ENCODE peak calls at places on chromosome 21, in eight cellular contexts. V, E, G, H, U, T, M and I are unnamed samples.

GRCh38 chr21:44455524-44456206 is 355 bp downstream of the LRRC3 start:
- DNase-seq in V (peak), E (no peak), G (peak), H (peak), U (peak), T (peak), M (peak), I (peak)

GRCh38 chr21:28832013-28832714 is 160.5 kb downstream of the LTN1 start:
- DNase-seq in V (no peak), E (no peak), G (no peak), H (no peak), U (no peak), T (no peak), M (no peak), I (no peak)

GRCh38 chr21:32747396-32747795 is 19.6 kb upstream of the SYNJ1 start:
- DNase-seq in V (no peak), E (no peak), G (no peak), H (no peak), U (no peak), T (no peak), M (no peak), I (no peak)

GRCh38 chr21:35969281-35969680 is 91.0 kb downstream of the SETD4 start:
- DNase-seq in V (no peak), E (no peak), G (no peak), H (no peak), U (no peak), T (no peak), M (no peak), I (no peak)

GRCh38 chr21:33265664-33266049 is 510 bp upstream of the IL10RB start:
- DNase-seq in V (peak), E (no peak), G (no peak), H (no peak), U (no peak), T (peak), M (peak), I (peak)

GRCh38 chr21:38810034-38810825 is 4.5 kb downstream of the ETS2 start:
- DNase-seq in V (no peak), E (no peak), G (no peak), H (no peak), U (no peak), T (no peak), M (no peak), I (no peak)

GRCh38 chr21:46039891-46040660 is 57.8 kb upstream of the COL6A2 start:
- DNase-seq in V (no peak), E (no peak), G (no peak), H (no peak), U (no peak), T (no peak), M (no peak), I (no peak)

GRCh38 chr21:31151682-31152081 is 113.4 kb upstream of the KRTAP19-8 start:
- DNase-seq in V (no peak), E (no peak), G (no peak), H (no peak), U (no peak), T (no peak), M (no peak), I (no peak)

GRCh38 chr21:15837603-15838002 is 107.8 kb downstream of the USP25 start:
- DNase-seq in V (no peak), E (no peak), G (no peak), H (no peak), U (no peak), T (no peak), M (no peak), I (no peak)

GRCh38 chr21:21715286-21715969 is 717.2 kb downstream of the NCAM2 start:
- DNase-seq in V (no peak), E (no peak), G (no peak), H (no peak), U (no peak), T (no peak), M (no peak), I (no peak)

GRCh38 chr21:42677339-42678117 is 24.1 kb downstream of the PDE9A start:
- DNase-seq in V (no peak), E (no peak), G (no peak), H (no peak), U (no peak), T (no peak), M (no peak), I (no peak)

GRCh38 chr21:39141502-39141901 is 41.7 kb downstream of the PSMG1 start:
- DNase-seq in V (no peak), E (no peak), G (no peak), H (no peak), U (no peak), T (no peak), M (no peak), I (no peak)